ENCODE peak calls at places on chromosomes 3 and 15, in ten cellular contexts. B is MM.1S, P is mucosa of gallbladder, F is tibial artery, S is head of caudate nucleus, L is ELF-1, I is brain microvascular endothelial cell, R is NCI-H460, A is hippocampal formation, X is NCI-H345. Z is an unnamed sample.

GRCh38 chr3:95738045-95738444 is 1076.3 kb upstream of the EPHA6 start:
- DNase-seq in I (no peak), X (no peak), B (no peak), S (no peak), A (no peak), L (no peak), P (no peak), F (no peak), R (no peak), Z (no peak)

GRCh38 chr15:42403389-42403788 is 44.1 kb downstream of the CAPN3 start:
- DNase-seq in X (no peak), L (no peak), S (no peak), P (no peak), F (no peak), A (no peak), B (no peak), R (no peak), I (no peak), Z (no peak)

GRCh38 chr15:91988071-91988470 is 134.6 kb downstream of the SLCO3A1 start:
- DNase-seq in I (no peak), X (no peak), B (no peak), F (no peak), R (no peak), S (no peak), A (no peak), P (no peak), L (no peak), Z (no peak)

GRCh38 chr3:32354362-32354778 is 37.3 kb upstream of the CMTM7 start:
- DNase-seq in I (peak), A (no peak), L (no peak), R (no peak), X (peak), S (no peak), P (no peak), B (no peak), F (no peak), Z (no peak)

GRCh38 chr3:127814325-127814781 is 8.0 kb downstream of the MGLL start:
- DNase-seq in X (no peak), B (no peak), I (no peak), P (no peak), A (peak), L (no peak), S (no peak), R (no peak), F (no peak), Z (no peak)

GRCh38 chr15:86735244-86736040 is 655.8 kb downstream of the AGBL1 start:
- DNase-seq in S (no peak), I (no peak), R (no peak), P (no peak), F (no peak), L (no peak), B (no peak), X (no peak), A (no peak), Z (no peak)

GRCh38 chr15:101124731-101125558 is 126.9 kb downstream of the CHSY1 start:
- DNase-seq in S (no peak), B (no peak), F (no peak), P (no peak), X (no peak), A (no peak), L (no peak), R (no peak), I (peak), Z (no peak)

GRCh38 chr3:111484666-111485065 is 57.3 kb upstream of the CD96 start:
- DNase-seq in B (no peak), S (no peak), R (peak), X (no peak), L (no peak), F (no peak), I (no peak), A (no peak), P (no peak), Z (no peak)

GRCh38 chr3:36063992-36064391 is 316.3 kb upstream of the STAC start:
- DNase-seq in B (no peak), I (no peak), P (no peak), R (no peak), L (no peak), S (no peak), A (no peak), F (no peak), X (no peak), Z (no peak)

GRCh38 chr3:183142199-183142598 is 20.3 kb downstream of the LAMP3 start:
- DNase-seq in S (no peak), B (no peak), R (no peak), X (no peak), L (peak), P (no peak), I (no peak), A (no peak), F (no peak), Z (no peak)

GRCh38 chr3:11612515-11613184 is 31.1 kb downstream of the VGLL4 start:
- DNase-seq in I (no peak), R (no peak), F (no peak), X (no peak), P (no peak), L (no peak), S (no peak), A (no peak), B (no peak), Z (no peak)

GRCh38 chr3:181757694-181758306 is 46.1 kb downstream of the SOX2 start:
- DNase-seq in X (peak), I (no peak), A (no peak), P (no peak), R (no peak), F (no peak), B (no peak), S (no peak), L (no peak), Z (no peak)

GRCh38 chr15:96947830-96948229 is 617.3 kb downstream of the NR2F2 start:
- DNase-seq in F (no peak), B (no peak), R (no peak), L (peak), I (peak), P (no peak), S (no peak), A (no peak), X (no peak), Z (no peak)

GRCh38 chr3:63920001-63920400 is 7.8 kb upstream of the SCAANT1 start:
- DNase-seq in X (no peak), L (no peak), S (no peak), I (no peak), A (no peak), P (no peak), B (no peak), F (no peak), R (no peak), Z (no peak)

GRCh38 chr15:69855601-69856000 is 242.1 kb downstream of the TLE3 start:
- DNase-seq in S (no peak), L (peak), I (peak), R (no peak), X (no peak), F (no peak), A (no peak), P (no peak), B (no peak), Z (no peak)

GRCh38 chr3:134482622-134483021 is 3.2 kb downstream of the ANAPC13 start:
- DNase-seq in F (no peak), R (no peak), B (no peak), S (no peak), I (no peak), A (no peak), L (no peak), P (no peak), X (no peak), Z (no peak)

GRCh38 chr15:80550910-80551265 is 144.2 kb upstream of the ABHD17C start:
- DNase-seq in A (no peak), B (no peak), I (peak), X (no peak), P (no peak), R (no peak), L (no peak), S (no peak), F (no peak), Z (no peak)

GRCh38 chr3:53688066-53688465 is 158.2 kb downstream of the CHDH start:
- DNase-seq in F (no peak), R (no peak), I (no peak), L (no peak), P (no peak), S (no peak), A (no peak), X (no peak), B (no peak), Z (no peak)

GRCh38 chr3:67017211-67017610 is 19.1 kb downstream of the KBTBD8 start:
- DNase-seq in R (no peak), B (peak), X (no peak), S (no peak), P (no peak), A (no peak), F (no peak), L (peak), I (no peak), Z (no peak)

GRCh38 chr3:27311400-27311799 is 57.8 kb downstream of the NEK10 start:
- DNase-seq in P (no peak), S (no peak), L (peak), R (peak), A (no peak), B (no peak), X (no peak), F (no peak), I (peak), Z (peak)

GRCh38 chr3:94990952-94991705 is 928.3 kb downstream of the NSUN3 start:
- DNase-seq in S (no peak), B (no peak), A (no peak), P (no peak), R (no peak), F (no peak), L (no peak), I (no peak), X (no peak), Z (no peak)

GRCh38 chr3:135920275-135920674 is 45.3 kb upstream of the PPP2R3A start:
- DNase-seq in X (no peak), P (no peak), R (no peak), S (no peak), A (no peak), F (no peak), B (no peak), L (no peak), I (no peak), Z (no peak)

GRCh38 chr15:83837946-83838571 is 184.1 kb downstream of the ADAMTSL3 start:
- DNase-seq in L (peak), F (peak), R (peak), I (peak), X (no peak), A (peak), B (peak), P (no peak), S (peak), Z (peak)

GRCh38 chr3:129077222-129077621 is 16.6 kb downstream of the GP9 start:
- DNase-seq in L (no peak), I (peak), R (no peak), X (no peak), A (no peak), S (no peak), P (peak), B (no peak), F (no peak), Z (peak)

GRCh38 chr3:25453521-25454410 is 25.7 kb downstream of the RARB start:
- DNase-seq in X (no peak), A (no peak), F (no peak), I (peak), P (no peak), B (peak), R (no peak), L (no peak), S (no peak), Z (no peak)

GRCh38 chr15:101446527-101447167 is 42.9 kb downstream of the PCSK6 start:
- DNase-seq in R (no peak), A (no peak), P (no peak), L (no peak), B (no peak), I (no peak), X (no peak), F (no peak), S (no peak), Z (no peak)

GRCh38 chr3:179967622-179968021 is 69.1 kb downstream of the PEX5L start:
- DNase-seq in L (no peak), S (no peak), F (no peak), B (no peak), A (no peak), P (no peak), R (no peak), I (no peak), X (no peak), Z (no peak)

GRCh38 chr15:89654847-89655805 is at the start of gene KIF7:
- DNase-seq in R (no peak), X (peak), A (no peak), S (no peak), I (peak), B (no peak), L (peak), P (no peak), F (peak), Z (peak)

GRCh38 chr15:93459396-93459795 is 370.4 kb upstream of the RGMA start:
- DNase-seq in S (peak), I (no peak), P (no peak), F (peak), L (no peak), B (no peak), A (no peak), X (no peak), R (no peak), Z (no peak)

GRCh38 chr3:33358172-33358781 is 81.0 kb downstream of the FBXL2 start:
- DNase-seq in P (no peak), I (no peak), R (no peak), A (no peak), B (no peak), L (no peak), X (no peak), F (no peak), S (no peak), Z (no peak)

Z was measured in A549.